ENCODE peak calls at places on chromosomes 4 and X, in five cellular contexts. X is Panc1; C is choroid plexus epithelial cell; R is activated CD8-positive, alpha-beta T cell treated with anti-CD3 and anti-CD28 coated beads, Interleukin-2, amount 10 ng/mL, durations not matched to agents 7 days and 5 days; A is Kasumi-1. Z is an unnamed sample.

GRCh38 chr4:156321203-156321602 is 367.5 kb upstream of the CTSO start:
- DNase-seq in R (no peak), X (no peak), C (peak), A (no peak), Z (no peak)

GRCh38 chr4:125244848-125245450 is 69.8 kb upstream of the FAT4 start:
- DNase-seq in X (no peak), R (no peak), A (peak), C (peak), Z (peak)

GRCh38 chr4:28886934-28887333 is 1833.2 kb upstream of the PCDH7 start:
- DNase-seq in A (no peak), C (no peak), R (no peak), X (no peak), Z (no peak)

GRCh38 chr4:6693274-6694176 is at the start of gene S100P:
- DNase-seq in X (no peak), C (no peak), R (no peak), A (no peak), Z (no peak)

GRCh38 chrX:44223150-44223549 is 120.3 kb downstream of the EFHC2 start:
- DNase-seq in R (no peak), C (peak), X (no peak), A (no peak), Z (no peak)

GRCh38 chrX:153449306-153450113 is 3.7 kb upstream of the TREX2 start:
- DNase-seq in R (no peak), C (no peak), X (no peak), A (no peak), Z (no peak)

GRCh38 chr4:159607824-159608223 is 504.9 kb downstream of the RAPGEF2 start:
- DNase-seq in R (no peak), C (no peak), A (no peak), X (no peak), Z (no peak)

GRCh38 chr4:23290656-23291055 is 597.9 kb downstream of the GBA3 start:
- DNase-seq in A (no peak), R (no peak), C (no peak), X (no peak), Z (no peak)

GRCh38 chr4:8343051-8343966 is 73.8 kb downstream of the HTRA3 start:
- DNase-seq in C (no peak), A (no peak), X (no peak), R (no peak), Z (no peak)

GRCh38 chr4:33494150-33494549 is 2750.2 kb downstream of the ARAP2 start:
- DNase-seq in C (peak), R (no peak), A (no peak), X (no peak), Z (no peak)

GRCh38 chr4:145731026-145731425 is 51.1 kb downstream of the C4orf51 start:
- DNase-seq in X (no peak), R (no peak), A (no peak), C (peak), Z (peak)

GRCh38 chrX:150372280-150372679 is 9.2 kb downstream of the MAMLD1 start:
- DNase-seq in C (no peak), R (no peak), X (no peak), A (no peak), Z (peak)

GRCh38 chr4:12993923-12994322 is 490.2 kb downstream of the RAB28 start:
- DNase-seq in A (no peak), X (no peak), R (no peak), C (no peak), Z (no peak)

GRCh38 chrX:29941292-29941691 is 274.1 kb upstream of the MAGEB2 start:
- DNase-seq in X (no peak), C (peak), R (no peak), A (no peak), Z (no peak)

GRCh38 chrX:95427389-95427788 is 1257.3 kb upstream of the DIAPH2 start:
- DNase-seq in R (no peak), A (no peak), C (peak), X (no peak), Z (no peak)

GRCh38 chr4:45172636-45173035 is 446.3 kb upstream of the GNPDA2 start:
- DNase-seq in A (no peak), X (no peak), C (no peak), R (no peak), Z (no peak)

GRCh38 chr4:156763511-156763910 is 208.1 kb downstream of the PDGFC start:
- DNase-seq in X (no peak), C (peak), R (no peak), A (no peak), Z (no peak)

GRCh38 chrX:103685396-103685795 is 1.1 kb downstream of the MORF4L2 start:
- DNase-seq in R (peak), A (no peak), C (peak), X (no peak), Z (no peak)

GRCh38 chrX:44908198-44908597 is 35.2 kb downstream of the KDM6A start:
- DNase-seq in R (no peak), C (peak), A (no peak), X (no peak), Z (no peak)

GRCh38 chr4:1234296-1234695 is 14.6 kb downstream of the CTBP1 start:
- DNase-seq in X (no peak), A (no peak), C (no peak), R (no peak), Z (no peak)

GRCh38 chrX:148380614-148381561 is 119.5 kb upstream of the AFF2 start:
- DNase-seq in X (no peak), A (peak), R (peak), C (no peak), Z (peak)

GRCh38 chr4:149845643-149846208 is 30.1 kb upstream of the IQCM start:
- DNase-seq in R (no peak), C (no peak), X (no peak), A (no peak), Z (no peak)

GRCh38 chr4:183831026-183831446 is 74.1 kb upstream of the STOX2 start:
- DNase-seq in R (no peak), X (no peak), A (peak), C (no peak), Z (no peak)

Z was measured in pons.